ENCODE peak calls at places on chromosomes 16 and 17, in four cellular contexts. One of them, this sample, is unnamed.

GRCh38 chr16:17555176-17555575 is 84.4 kb upstream of the XYLT1 start:
- DNase-seq in OCI-LY7: no peak
- DNase-seq in AG09309: peak
- DNase-seq in GM23338: no peak
- DNase-seq in this sample: no peak

GRCh38 chr16:85591381-85591780 is 21.7 kb upstream of the GSE1 start:
- DNase-seq in OCI-LY7: no peak
- DNase-seq in AG09309: no peak
- DNase-seq in GM23338: peak
- DNase-seq in this sample: no peak

GRCh38 chr17:8739104-8739503 is 5.5 kb downstream of the CCDC42 start:
- DNase-seq in AG09309: no peak
- DNase-seq in OCI-LY7: no peak
- DNase-seq in GM23338: peak
- DNase-seq in this sample: no peak

GRCh38 chr17:29567362-29568330 is 809 bp upstream of the ABHD15 start:
- DNase-seq in GM23338: peak
- DNase-seq in AG09309: no peak
- DNase-seq in OCI-LY7: peak
- DNase-seq in this sample: peak

GRCh38 chr16:844638-845348 is 44.3 kb upstream of the GNG13 start:
- DNase-seq in AG09309: no peak
- DNase-seq in OCI-LY7: no peak
- DNase-seq in GM23338: no peak
- DNase-seq in this sample: no peak

GRCh38 chr17:81710514-81711308 is 1.4 kb upstream of the SLC25A10 start:
- DNase-seq in GM23338: no peak
- DNase-seq in AG09309: no peak
- DNase-seq in OCI-LY7: peak
- DNase-seq in this sample: no peak

GRCh38 chr16:19132898-19133297 is 19.1 kb downstream of the ITPRIPL2 start:
- DNase-seq in GM23338: no peak
- DNase-seq in OCI-LY7: no peak
- DNase-seq in AG09309: no peak
- DNase-seq in this sample: no peak

GRCh38 chr17:78484300-78485159 is 92.7 kb downstream of the DNAH17 start:
- DNase-seq in AG09309: no peak
- DNase-seq in OCI-LY7: peak
- DNase-seq in GM23338: peak
- DNase-seq in this sample: peak

GRCh38 chr17:1792495-1793446 is 30.9 kb downstream of the SERPINF1 start:
- DNase-seq in OCI-LY7: no peak
- DNase-seq in AG09309: no peak
- DNase-seq in GM23338: no peak
- DNase-seq in this sample: no peak

GRCh38 chr17:7997186-7997585 is 5.2 kb upstream of the GUCY2D start:
- DNase-seq in GM23338: peak
- DNase-seq in AG09309: no peak
- DNase-seq in OCI-LY7: peak
- DNase-seq in this sample: no peak

GRCh38 chr17:4858880-4859260 is 25.7 kb downstream of the MINK1 start:
- DNase-seq in AG09309: no peak
- DNase-seq in OCI-LY7: no peak
- DNase-seq in GM23338: peak
- DNase-seq in this sample: no peak

GRCh38 chr16:82582971-82583370 is 43.8 kb upstream of the CDH13 start:
- DNase-seq in OCI-LY7: no peak
- DNase-seq in AG09309: no peak
- DNase-seq in GM23338: no peak
- DNase-seq in this sample: no peak

GRCh38 chr17:60359415-60359814 is 32.5 kb downstream of the USP32 start:
- DNase-seq in GM23338: no peak
- DNase-seq in OCI-LY7: no peak
- DNase-seq in AG09309: no peak
- DNase-seq in this sample: no peak

GRCh38 chr16:27526169-27526568 is 23.5 kb downstream of the GTF3C1 start:
- DNase-seq in OCI-LY7: no peak
- DNase-seq in AG09309: no peak
- DNase-seq in GM23338: no peak
- DNase-seq in this sample: no peak

GRCh38 chr16:901149-901548 is 69.6 kb downstream of the LMF1 start:
- DNase-seq in GM23338: no peak
- DNase-seq in AG09309: no peak
- DNase-seq in OCI-LY7: no peak
- DNase-seq in this sample: no peak

GRCh38 chr16:13611596-13611995 is 308.4 kb upstream of the ERCC4 start:
- DNase-seq in AG09309: no peak
- DNase-seq in GM23338: no peak
- DNase-seq in OCI-LY7: no peak
- DNase-seq in this sample: no peak

GRCh38 chr17:73188011-73188410 is 4.8 kb upstream of the COG1 start:
- DNase-seq in GM23338: no peak
- DNase-seq in AG09309: no peak
- DNase-seq in OCI-LY7: no peak
- DNase-seq in this sample: no peak

GRCh38 chr17:73191443-73192218 is 1.2 kb upstream of the COG1 start:
- DNase-seq in OCI-LY7: peak
- DNase-seq in AG09309: no peak
- DNase-seq in GM23338: peak
- DNase-seq in this sample: peak

GRCh38 chr17:73187203-73187769 is 5.6 kb upstream of the COG1 start:
- DNase-seq in AG09309: no peak
- DNase-seq in OCI-LY7: no peak
- DNase-seq in GM23338: no peak
- DNase-seq in this sample: no peak

GRCh38 chr17:73192219-73192893 is 499 bp upstream of the COG1 start:
- DNase-seq in GM23338: peak
- DNase-seq in OCI-LY7: peak
- DNase-seq in AG09309: peak
- DNase-seq in this sample: peak

GRCh38 chr17:73189417-73190099 is 3.3 kb upstream of the COG1 start:
- DNase-seq in OCI-LY7: peak
- DNase-seq in GM23338: peak
- DNase-seq in AG09309: no peak
- DNase-seq in this sample: peak
- TF ChIP-seq CTCF in OCI-LY7: peak
- TF ChIP-seq CTCF in GM23338: peak
- TF ChIP-seq CTCF in AG09309: peak
- TF ChIP-seq CTCF in this sample: peak

DNA sequence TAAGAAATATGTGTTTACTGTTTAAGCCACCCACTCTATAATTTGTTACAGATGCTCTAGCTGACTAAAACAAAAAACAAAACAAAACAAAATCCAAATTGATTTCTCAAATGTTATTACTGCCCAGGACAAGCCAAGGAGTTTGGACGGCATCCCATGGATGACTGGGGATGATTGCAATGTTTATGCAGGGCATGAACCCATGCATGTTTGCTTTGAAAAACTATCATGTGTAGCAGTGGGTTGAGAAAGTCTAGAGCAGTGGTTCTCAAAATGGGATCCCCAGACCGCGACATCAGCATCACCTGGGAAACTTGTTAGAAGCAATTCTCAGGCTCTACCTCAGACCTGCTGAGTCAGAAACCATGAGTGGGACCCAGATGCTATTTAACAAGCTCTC is 223.1 kb upstream of the PSMD7 start:
- DNase-seq in GM23338: no peak
- DNase-seq in AG09309: no peak
- DNase-seq in OCI-LY7: no peak
- DNase-seq in this sample: no peak
- TF ChIP-seq CTCF in GM23338: no peak
- TF ChIP-seq CTCF in AG09309: no peak
- TF ChIP-seq CTCF in OCI-LY7: no peak
- TF ChIP-seq CTCF in this sample: no peak

DNA sequence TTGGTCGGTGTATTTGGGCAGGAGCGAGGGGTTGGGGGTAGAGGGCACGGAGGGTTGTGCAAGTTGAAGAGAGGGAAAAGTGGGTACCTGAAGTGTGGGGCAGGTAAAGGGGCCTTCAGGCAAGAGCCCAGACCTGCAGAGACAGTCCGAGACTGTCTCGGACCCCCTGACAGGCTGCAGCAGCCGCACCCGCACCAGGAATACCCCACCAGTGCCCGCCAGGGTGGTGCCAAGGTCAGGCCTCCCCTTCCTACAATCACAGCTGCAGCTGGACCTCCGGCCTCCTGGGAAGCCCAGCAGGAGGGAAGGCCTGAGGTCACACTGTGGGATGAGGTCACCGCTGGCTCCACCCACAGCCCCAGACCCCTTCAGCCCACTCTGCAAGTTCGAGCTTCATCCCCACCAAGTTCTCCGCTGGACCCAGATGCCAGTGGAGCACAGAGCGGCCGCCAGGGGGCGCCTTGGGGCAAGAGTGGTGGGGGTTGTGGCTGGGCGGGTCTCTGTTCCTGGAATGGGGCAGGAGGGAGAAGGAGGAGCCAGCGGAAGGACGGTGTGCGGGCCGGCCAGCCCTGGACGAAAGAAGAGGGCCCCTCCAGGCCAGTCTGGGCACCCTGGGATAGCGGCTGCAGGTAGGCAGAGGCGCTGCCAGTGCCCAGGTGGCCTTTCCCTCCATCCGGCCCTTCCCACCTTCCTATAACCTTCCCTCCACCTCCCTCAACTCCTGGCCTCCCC is at the start of gene HSD3B7:
- DNase-seq in GM23338: peak
- DNase-seq in AG09309: no peak
- DNase-seq in OCI-LY7: peak
- DNase-seq in this sample: peak
- TF ChIP-seq CTCF in GM23338: peak
- TF ChIP-seq CTCF in AG09309: peak
- TF ChIP-seq CTCF in OCI-LY7: peak
- TF ChIP-seq CTCF in this sample: peak

GRCh38 chr17:57569021-57569420 is 176.1 kb downstream of the CCDC182 start:
- DNase-seq in GM23338: no peak
- DNase-seq in OCI-LY7: no peak
- DNase-seq in AG09309: no peak
- DNase-seq in this sample: no peak
- TF ChIP-seq CTCF in GM23338: no peak
- TF ChIP-seq CTCF in OCI-LY7: no peak
- TF ChIP-seq CTCF in AG09309: no peak
- TF ChIP-seq CTCF in this sample: no peak

GRCh38 chr16:2930236-2930635 is 18.5 kb downstream of the FLYWCH1 start:
- DNase-seq in GM23338: no peak
- DNase-seq in OCI-LY7: no peak
- DNase-seq in AG09309: no peak
- DNase-seq in this sample: no peak

GRCh38 chr16:2934450-2934849 is 22.7 kb downstream of the FLYWCH1 start:
- DNase-seq in OCI-LY7: no peak
- DNase-seq in AG09309: no peak
- DNase-seq in GM23338: no peak
- DNase-seq in this sample: no peak

GRCh38 chr16:2935418-2935817 is 23.7 kb downstream of the FLYWCH1 start:
- DNase-seq in AG09309: no peak
- DNase-seq in GM23338: no peak
- DNase-seq in OCI-LY7: no peak
- DNase-seq in this sample: no peak

GRCh38 chr16:2933701-2934100 is 22.0 kb downstream of the FLYWCH1 start:
- DNase-seq in GM23338: no peak
- DNase-seq in OCI-LY7: no peak
- DNase-seq in AG09309: no peak
- DNase-seq in this sample: no peak

GRCh38 chr16:2933136-2933535 is 21.4 kb downstream of the FLYWCH1 start:
- DNase-seq in GM23338: no peak
- DNase-seq in OCI-LY7: no peak
- DNase-seq in AG09309: no peak
- DNase-seq in this sample: no peak
- TF ChIP-seq CTCF in GM23338: no peak
- TF ChIP-seq CTCF in OCI-LY7: no peak
- TF ChIP-seq CTCF in AG09309: no peak
- TF ChIP-seq CTCF in this sample: no peak

DNA sequence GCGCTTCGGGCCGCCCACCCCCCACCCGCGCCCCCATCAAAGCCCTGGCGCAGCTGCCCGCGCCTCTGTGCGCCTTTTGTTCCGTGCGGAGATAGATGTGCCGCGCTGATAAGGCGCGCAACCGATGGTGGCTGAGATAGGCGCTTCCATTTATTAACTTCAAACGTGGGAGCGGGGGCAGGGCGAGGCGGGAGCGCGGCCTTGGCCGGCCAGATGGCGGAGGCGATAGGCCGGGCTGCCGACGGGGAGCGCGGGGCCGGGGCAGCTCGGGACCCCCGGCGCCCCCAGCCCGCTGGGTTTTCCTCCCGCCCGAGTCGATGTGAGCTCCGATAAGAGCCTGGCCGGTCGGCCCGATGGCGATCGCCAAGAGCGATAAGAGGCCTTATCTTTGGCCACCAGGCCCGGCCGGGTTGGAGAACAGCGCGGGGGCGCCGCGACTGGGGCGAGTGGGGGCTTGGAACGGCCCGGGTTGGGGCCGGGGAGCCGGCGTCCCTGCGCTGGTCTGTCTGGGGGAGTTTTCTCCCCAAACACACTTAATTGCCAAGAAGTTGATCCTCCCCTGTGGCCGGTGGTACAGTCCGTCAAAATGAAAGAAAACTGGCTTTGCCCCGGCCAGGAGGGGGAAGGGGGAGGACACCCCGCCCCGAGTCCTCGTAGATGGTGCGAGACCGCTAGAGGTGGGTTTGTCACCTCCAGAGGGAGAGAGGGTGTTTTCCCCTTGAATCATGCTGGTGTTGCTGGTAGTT is 2.7 kb downstream of the ZFPM1 start:
- DNase-seq in OCI-LY7: peak
- DNase-seq in AG09309: no peak
- DNase-seq in GM23338: peak
- DNase-seq in this sample: peak
- TF ChIP-seq CTCF in OCI-LY7: no peak
- TF ChIP-seq CTCF in AG09309: no peak
- TF ChIP-seq CTCF in GM23338: no peak
- TF ChIP-seq CTCF in this sample: no peak

This sample was measured in GM13977.